ENCODE peak calls at places on chromosome 1, in ten cellular contexts. One of them, this sample, is unnamed.

GRCh38 chr1:244302889-244303609 is 148.7 kb downstream of the ADSS2 start:
- DNase-seq in vagina: no peak
- DNase-seq in suprapubic skin: no peak
- DNase-seq in HCT116: peak; percentile 26
- DNase-seq in IMR-90: peak; percentile 54
- DNase-seq in tibial nerve: no peak
- DNase-seq in uterus: no peak
- DNase-seq in ovary: peak; percentile 60
- DNase-seq in prostate gland: no peak
- DNase-seq in endothelial cell of umbilical vein: peak; percentile 53
- DNase-seq in this sample: no peak

GRCh38 chr1:173064011-173064410 is 13.3 kb upstream of the TNFSF18 start:
- DNase-seq in prostate gland: peak; percentile 33
- DNase-seq in uterus: no peak
- DNase-seq in vagina: no peak
- DNase-seq in endothelial cell of umbilical vein: peak; percentile 66
- DNase-seq in suprapubic skin: no peak
- DNase-seq in ovary: no peak
- DNase-seq in HCT116: no peak
- DNase-seq in IMR-90: peak; percentile 66
- DNase-seq in tibial nerve: no peak
- DNase-seq in this sample: peak; percentile 37

GRCh38 chr1:180909005-180909414 is 3.7 kb upstream of the KIAA1614 start:
- DNase-seq in suprapubic skin: peak; percentile 21
- DNase-seq in tibial nerve: no peak
- DNase-seq in uterus: no peak
- DNase-seq in endothelial cell of umbilical vein: no peak
- DNase-seq in HCT116: no peak
- DNase-seq in vagina: no peak
- DNase-seq in prostate gland: no peak
- DNase-seq in IMR-90: no peak
- DNase-seq in ovary: no peak
- DNase-seq in this sample: no peak

GRCh38 chr1:231016234-231016633 is 23.8 kb downstream of the FAM89A start:
- DNase-seq in tibial nerve: no peak
- DNase-seq in uterus: no peak
- DNase-seq in HCT116: no peak
- DNase-seq in suprapubic skin: no peak
- DNase-seq in prostate gland: no peak
- DNase-seq in IMR-90: no peak
- DNase-seq in endothelial cell of umbilical vein: no peak
- DNase-seq in ovary: no peak
- DNase-seq in vagina: peak; percentile 49
- DNase-seq in this sample: no peak

GRCh38 chr1:45348020-45348419 is 7.8 kb upstream of the MUTYH start:
- DNase-seq in uterus: no peak
- DNase-seq in endothelial cell of umbilical vein: no peak
- DNase-seq in vagina: no peak
- DNase-seq in IMR-90: peak; percentile 28
- DNase-seq in ovary: no peak
- DNase-seq in suprapubic skin: no peak
- DNase-seq in HCT116: no peak
- DNase-seq in prostate gland: no peak
- DNase-seq in tibial nerve: no peak
- DNase-seq in this sample: no peak

GRCh38 chr1:39900662-39901485 is 843 bp downstream of the MYCL start:
- DNase-seq in ovary: peak; percentile 23
- DNase-seq in tibial nerve: no peak
- DNase-seq in endothelial cell of umbilical vein: no peak
- DNase-seq in HCT116: no peak
- DNase-seq in vagina: no peak
- DNase-seq in IMR-90: peak; percentile 19
- DNase-seq in prostate gland: peak; percentile 32
- DNase-seq in uterus: no peak
- DNase-seq in suprapubic skin: no peak
- DNase-seq in this sample: no peak

GRCh38 chr1:201711811-201712210 is 117.1 kb upstream of the IPO9 start:
- DNase-seq in uterus: no peak
- DNase-seq in IMR-90: no peak
- DNase-seq in tibial nerve: no peak
- DNase-seq in endothelial cell of umbilical vein: no peak
- DNase-seq in suprapubic skin: peak; percentile 72
- DNase-seq in ovary: no peak
- DNase-seq in prostate gland: no peak
- DNase-seq in vagina: no peak
- DNase-seq in HCT116: no peak
- DNase-seq in this sample: no peak

GRCh38 chr1:184150776-184151531 is 99.4 kb downstream of the TSEN15 start:
- DNase-seq in uterus: no peak
- DNase-seq in tibial nerve: no peak
- DNase-seq in ovary: peak; percentile 27
- DNase-seq in HCT116: no peak
- DNase-seq in endothelial cell of umbilical vein: peak; percentile 9
- DNase-seq in vagina: no peak
- DNase-seq in prostate gland: no peak
- DNase-seq in IMR-90: peak; percentile 36
- DNase-seq in suprapubic skin: no peak
- DNase-seq in this sample: no peak

GRCh38 chr1:112638109-112638426 is 18.4 kb downstream of the CAPZA1 start:
- DNase-seq in endothelial cell of umbilical vein: no peak
- DNase-seq in vagina: no peak
- DNase-seq in ovary: no peak
- DNase-seq in prostate gland: no peak
- DNase-seq in tibial nerve: no peak
- DNase-seq in HCT116: no peak
- DNase-seq in suprapubic skin: no peak
- DNase-seq in uterus: no peak
- DNase-seq in IMR-90: no peak
- DNase-seq in this sample: no peak

GRCh38 chr1:29166291-29166878 is 15.3 kb downstream of the SRSF4 start:
- DNase-seq in endothelial cell of umbilical vein: no peak
- DNase-seq in IMR-90: no peak
- DNase-seq in ovary: no peak
- DNase-seq in HCT116: no peak
- DNase-seq in prostate gland: no peak
- DNase-seq in tibial nerve: no peak
- DNase-seq in vagina: no peak
- DNase-seq in suprapubic skin: no peak
- DNase-seq in uterus: no peak
- DNase-seq in this sample: no peak

GRCh38 chr1:231541842-231542241 is 13.4 kb downstream of the TSNAX start:
- DNase-seq in HCT116: no peak
- DNase-seq in tibial nerve: no peak
- DNase-seq in ovary: no peak
- DNase-seq in uterus: no peak
- DNase-seq in IMR-90: no peak
- DNase-seq in suprapubic skin: no peak
- DNase-seq in vagina: no peak
- DNase-seq in prostate gland: no peak
- DNase-seq in endothelial cell of umbilical vein: peak; percentile 18
- DNase-seq in this sample: no peak

GRCh38 chr1:95067069-95067468 is 5.7 kb downstream of the ALG14 start:
- DNase-seq in suprapubic skin: no peak
- DNase-seq in ovary: no peak
- DNase-seq in IMR-90: no peak
- DNase-seq in HCT116: no peak
- DNase-seq in tibial nerve: no peak
- DNase-seq in endothelial cell of umbilical vein: no peak
- DNase-seq in prostate gland: no peak
- DNase-seq in uterus: no peak
- DNase-seq in vagina: no peak
- DNase-seq in this sample: no peak

GRCh38 chr1:68217060-68217554 is 15.2 kb downstream of the WLS start:
- DNase-seq in tibial nerve: no peak
- DNase-seq in ovary: no peak
- DNase-seq in endothelial cell of umbilical vein: no peak
- DNase-seq in HCT116: no peak
- DNase-seq in suprapubic skin: no peak
- DNase-seq in vagina: no peak
- DNase-seq in prostate gland: no peak
- DNase-seq in IMR-90: no peak
- DNase-seq in uterus: no peak
- DNase-seq in this sample: no peak
- H3K4me1 ChIP-seq in tibial nerve: peaks cover 48% of the 10 kb centered on the region
- H3K4me1 ChIP-seq in ovary: peaks cover 11% of the 10 kb centered on the region
- H3K4me1 ChIP-seq in endothelial cell of umbilical vein: peaks cover 26% of the 10 kb centered on the region
- H3K4me1 ChIP-seq in HCT116: peaks cover 10% of the 10 kb centered on the region
- H3K4me1 ChIP-seq in suprapubic skin: peaks cover 72% of the 10 kb centered on the region
- H3K4me1 ChIP-seq in vagina: peaks cover 72% of the 10 kb centered on the region
- H3K4me1 ChIP-seq in prostate gland: peaks cover 4% of the 10 kb centered on the region
- H3K4me1 ChIP-seq in IMR-90: peaks cover 27% of the 10 kb centered on the region
- H3K4me1 ChIP-seq in uterus: no peaks in the 10 kb centered on the region
- H3K4me1 ChIP-seq in this sample: peaks cover 8% of the 10 kb centered on the region

DNA sequence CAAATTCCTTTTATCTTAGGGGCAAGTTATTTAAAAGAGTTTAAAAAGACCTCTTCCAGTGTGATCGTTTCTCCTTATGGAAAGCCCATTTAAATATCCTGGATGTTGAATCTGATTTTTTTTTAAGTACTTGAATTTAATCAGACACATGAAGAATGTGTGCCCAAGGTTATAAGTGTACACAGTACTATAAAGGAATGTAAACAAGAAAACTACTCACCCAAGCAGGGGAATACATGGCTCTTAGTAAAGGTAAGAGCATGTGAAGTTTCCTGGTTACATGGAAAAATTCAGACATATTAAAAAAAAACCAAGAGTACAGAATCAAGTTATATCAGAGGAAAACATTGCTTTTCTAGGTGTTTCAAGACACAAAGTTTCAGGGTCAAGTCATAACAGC is 546.9 kb downstream of the MATN1 start:
- DNase-seq in uterus: no peak
- DNase-seq in suprapubic skin: no peak
- DNase-seq in ovary: no peak
- DNase-seq in prostate gland: no peak
- DNase-seq in endothelial cell of umbilical vein: no peak
- DNase-seq in HCT116: no peak
- DNase-seq in tibial nerve: no peak
- DNase-seq in IMR-90: no peak
- DNase-seq in vagina: no peak
- DNase-seq in this sample: no peak
- TF ChIP-seq POLR2A in uterus: no peak
- TF ChIP-seq POLR2A in suprapubic skin: no peak
- TF ChIP-seq POLR2A in ovary: no peak
- TF ChIP-seq POLR2A in prostate gland: no peak
- TF ChIP-seq POLR2A in endothelial cell of umbilical vein: no peak
- TF ChIP-seq POLR2A in HCT116: no peak
- TF ChIP-seq POLR2A in tibial nerve: no peak
- TF ChIP-seq POLR2A in IMR-90: no peak
- TF ChIP-seq POLR2A in vagina: no peak
- TF ChIP-seq POLR2A in this sample: no peak

DNA sequence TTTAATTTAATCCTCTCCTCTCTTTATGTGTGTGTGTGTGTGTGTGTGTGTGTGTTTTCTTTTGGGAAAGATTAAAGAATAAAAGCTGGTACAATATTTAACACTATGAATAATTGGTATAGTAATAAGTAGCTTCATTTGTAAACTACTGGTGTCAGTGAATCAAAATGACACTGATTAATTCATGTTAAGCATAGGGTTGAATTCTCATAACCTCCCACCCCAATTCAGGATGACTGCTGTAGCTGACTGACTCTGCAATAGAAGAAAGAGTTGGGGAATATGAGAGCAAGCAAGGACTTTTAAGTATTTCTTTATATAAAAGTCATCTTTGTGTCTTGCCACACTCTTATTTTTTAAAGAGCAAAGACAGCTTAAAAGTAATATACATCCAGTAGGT is 13.1 kb downstream of the SLC30A7 start:
- DNase-seq in suprapubic skin: no peak
- DNase-seq in endothelial cell of umbilical vein: no peak
- DNase-seq in HCT116: no peak
- DNase-seq in vagina: no peak
- DNase-seq in tibial nerve: no peak
- DNase-seq in uterus: no peak
- DNase-seq in prostate gland: no peak
- DNase-seq in IMR-90: no peak
- DNase-seq in ovary: no peak
- DNase-seq in this sample: no peak
- H3K27ac ChIP-seq in suprapubic skin: no peak overlapping the region
- H3K27ac ChIP-seq in endothelial cell of umbilical vein: no peak overlapping the region
- H3K27ac ChIP-seq in HCT116: no peak overlapping the region
- H3K27ac ChIP-seq in vagina: no peak overlapping the region
- H3K27ac ChIP-seq in tibial nerve: no peak overlapping the region
- H3K27ac ChIP-seq in uterus: no peak overlapping the region
- H3K27ac ChIP-seq in prostate gland: no peak overlapping the region
- H3K27ac ChIP-seq in IMR-90: no peak overlapping the region
- H3K27ac ChIP-seq in ovary: no peak overlapping the region
- H3K27ac ChIP-seq in this sample: no peak overlapping the region

GRCh38 chr1:41626616-41627375 is 142.3 kb upstream of the EDN2 start:
- DNase-seq in vagina: no peak
- DNase-seq in HCT116: peak; percentile 19
- DNase-seq in tibial nerve: no peak
- DNase-seq in prostate gland: no peak
- DNase-seq in ovary: no peak
- DNase-seq in IMR-90: peak; percentile 31
- DNase-seq in suprapubic skin: peak; percentile 70
- DNase-seq in endothelial cell of umbilical vein: no peak
- DNase-seq in uterus: no peak
- DNase-seq in this sample: no peak

GRCh38 chr1:41623736-41624135 is 139.3 kb upstream of the EDN2 start:
- DNase-seq in ovary: no peak
- DNase-seq in vagina: peak; percentile 71
- DNase-seq in endothelial cell of umbilical vein: no peak
- DNase-seq in uterus: no peak
- DNase-seq in IMR-90: no peak
- DNase-seq in HCT116: no peak
- DNase-seq in tibial nerve: no peak
- DNase-seq in prostate gland: no peak
- DNase-seq in suprapubic skin: no peak
- DNase-seq in this sample: no peak

GRCh38 chr1:41627491-41628280 is 143.2 kb upstream of the EDN2 start:
- DNase-seq in ovary: no peak
- DNase-seq in IMR-90: no peak
- DNase-seq in uterus: no peak
- DNase-seq in endothelial cell of umbilical vein: no peak
- DNase-seq in prostate gland: no peak
- DNase-seq in HCT116: no peak
- DNase-seq in tibial nerve: no peak
- DNase-seq in suprapubic skin: peak; percentile 50
- DNase-seq in vagina: no peak
- DNase-seq in this sample: no peak

GRCh38 chr1:41629136-41629535 is 144.7 kb upstream of the EDN2 start:
- DNase-seq in prostate gland: no peak
- DNase-seq in suprapubic skin: no peak
- DNase-seq in tibial nerve: no peak
- DNase-seq in endothelial cell of umbilical vein: no peak
- DNase-seq in ovary: no peak
- DNase-seq in HCT116: no peak
- DNase-seq in vagina: no peak
- DNase-seq in uterus: no peak
- DNase-seq in IMR-90: no peak
- DNase-seq in this sample: no peak

DNA sequence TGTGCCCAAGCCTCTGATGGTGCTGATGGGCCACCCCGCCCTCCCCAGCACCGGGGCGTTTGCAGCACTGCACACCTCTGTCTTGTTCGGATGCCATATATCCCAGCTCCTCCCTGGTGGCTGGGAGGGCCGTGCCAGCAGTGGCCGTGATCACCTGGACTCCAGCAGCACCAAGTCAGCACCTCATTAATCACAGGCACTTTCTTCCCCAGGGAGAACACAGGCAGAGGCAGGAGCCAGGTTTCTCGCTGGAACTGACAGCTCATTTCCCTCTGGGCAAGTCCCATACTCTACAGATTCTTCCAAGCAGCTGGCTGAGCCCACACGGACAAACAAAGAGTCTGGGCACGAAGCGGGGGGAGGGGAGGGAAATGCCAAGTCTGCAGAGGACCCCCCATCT is 141.7 kb upstream of the EDN2 start:
- DNase-seq in suprapubic skin: peak; percentile 75
- DNase-seq in ovary: no peak
- DNase-seq in tibial nerve: no peak
- DNase-seq in vagina: no peak
- DNase-seq in HCT116: no peak
- DNase-seq in uterus: no peak
- DNase-seq in endothelial cell of umbilical vein: no peak
- DNase-seq in prostate gland: peak; percentile 20
- DNase-seq in IMR-90: peak; percentile 51
- DNase-seq in this sample: no peak
- H3K4me1 ChIP-seq in suprapubic skin: peaks cover 41% of the 10 kb centered on the region
- H3K4me1 ChIP-seq in ovary: no peaks in the 10 kb centered on the region
- H3K4me1 ChIP-seq in tibial nerve: peaks cover 9% of the 10 kb centered on the region
- H3K4me1 ChIP-seq in vagina: peaks cover 33% of the 10 kb centered on the region
- H3K4me1 ChIP-seq in HCT116: peaks cover 34% of the 10 kb centered on the region
- H3K4me1 ChIP-seq in uterus: no peaks in the 10 kb centered on the region
- H3K4me1 ChIP-seq in endothelial cell of umbilical vein: no peaks in the 10 kb centered on the region
- H3K4me1 ChIP-seq in prostate gland: no peaks in the 10 kb centered on the region
- H3K4me1 ChIP-seq in IMR-90: peaks cover 31% of the 10 kb centered on the region
- H3K4me1 ChIP-seq in this sample: peaks cover 2% of the 10 kb centered on the region